ENCODE peak calls at places on chromosomes 2 and 18, in six cellular contexts. N is GM12865; S is HFFc6; D is T-cell; U is CD8-positive, alpha-beta memory T cell; F is IMR-90. H is an unnamed sample.

GRCh38 chr2:63792523-63792922 is 49.2 kb upstream of the UGP2 start:
- DNase-seq in S (peak; percentile 92), D (no peak), U (no peak), F (peak; percentile 94), N (no peak), H (no peak)

GRCh38 chr2:208584387-208584965 is 177.9 kb downstream of the PTH2R start:
- DNase-seq in N (no peak), S (no peak), U (no peak), D (no peak), F (no peak), H (no peak)

GRCh38 chr2:43186679-43187374 is 39.6 kb downstream of the ZFP36L2 start:
- DNase-seq in F (no peak), D (no peak), S (no peak), U (no peak), N (no peak), H (no peak)

GRCh38 chr2:42844901-42845685 is 52.7 kb upstream of the HAAO start:
- DNase-seq in D (no peak), U (no peak), F (peak; percentile 88), S (peak; percentile 79), N (no peak), H (no peak)

GRCh38 chr2:228094377-228094921 is 87.0 kb downstream of the SPHKAP start:
- DNase-seq in S (peak; percentile 86), N (no peak), F (no peak), U (no peak), D (no peak), H (no peak)

GRCh38 chr18:32470136-32470712 is 458 bp downstream of the GAREM1 start:
- DNase-seq in S (no peak), D (no peak), U (no peak), F (peak; percentile 17), N (peak; percentile 21), H (no peak)

GRCh38 chr2:225009768-225010167 is 32.5 kb downstream of the DOCK10 start:
- DNase-seq in D (no peak), S (no peak), F (peak; percentile 42), N (no peak), U (no peak), H (no peak)

GRCh38 chr2:20622731-20623130 is 28.2 kb downstream of the HS1BP3 start:
- DNase-seq in F (no peak), N (no peak), S (no peak), D (no peak), U (no peak), H (no peak)

GRCh38 chr2:102063948-102064678 is 72.4 kb downstream of the IL1R2 start:
- DNase-seq in F (peak; percentile 99), U (no peak), N (no peak), S (peak; percentile 98), D (no peak), H (no peak)

GRCh38 chr2:40431600-40431955 is 20.3 kb downstream of the SLC8A1 start:
- DNase-seq in F (peak; percentile 88), D (no peak), N (no peak), S (peak; percentile 81), U (no peak), H (no peak)

GRCh38 chr2:157990173-157990572 is 111.5 kb upstream of the UPP2 start:
- DNase-seq in S (no peak), F (no peak), U (no peak), N (no peak), D (no peak), H (no peak)

GRCh38 chr2:108640731-108641130 is 78.6 kb upstream of the RANBP2 start:
- DNase-seq in U (no peak), F (peak; percentile 93), N (no peak), S (peak; percentile 87), D (no peak), H (no peak)

GRCh38 chr2:175431054-175431780 is 249.7 kb upstream of the ATP5MC3 start:
- DNase-seq in U (no peak), S (no peak), F (no peak), N (no peak), D (no peak), H (no peak)

GRCh38 chr2:20108655-20109396 is 57.4 kb upstream of the LAPTM4A start:
- DNase-seq in N (no peak), U (no peak), D (no peak), S (no peak), F (peak; percentile 85), H (no peak)

GRCh38 chr2:43114210-43114609 is 112.2 kb downstream of the ZFP36L2 start:
- DNase-seq in D (no peak), F (peak; percentile 35), S (no peak), N (no peak), U (no peak), H (no peak)

GRCh38 chr2:96554293-96555145 is 18.0 kb downstream of the ARID5A start:
- DNase-seq in N (peak; percentile 83), U (peak; percentile 62), D (peak; percentile 35), S (peak; percentile 19), F (peak; percentile 41), H (peak; percentile 85)

H was measured in B cell.